ENCODE peak calls at places on chromosomes 6 and 20, in seven cellular contexts. L is NCI-H1048; S is stimulated activated naive B cell treated with anti-CD40 and anti-IgM and Interleukin-4, amounts not matched to agents 10 μg/mL and 1 μg/mL and 100 μg/mL, for 72 hours; H is osteocyte; F is CD4-positive, alpha-beta memory T cell; N is stimulated activated CD4-positive, alpha-beta T cell treated with anti-CD3 and anti-CD28 coated beads, TNF-alpha, amount 100 ng/mL, for 24 hours; Z is AG04450. K is an unnamed sample.

GRCh38 chr6:33800248-33800647 is 3.6 kb downstream of the MLN start:
- DNase-seq in H (no peak), F (no peak), N (no peak), L (no peak), Z (no peak), S (no peak), K (no peak)

GRCh38 chr20:24785141-24785924 is 163.7 kb upstream of the CST7 start:
- DNase-seq in F (no peak), N (no peak), Z (no peak), L (no peak), S (no peak), H (no peak), K (no peak)

GRCh38 chr6:124947821-124948451 is 14.3 kb upstream of the RNF217 start:
- DNase-seq in L (no peak), F (no peak), Z (no peak), S (no peak), H (no peak), N (no peak), K (no peak)

GRCh38 chr6:90537027-90537426 is 49.8 kb downstream of the MAP3K7 start:
- DNase-seq in F (no peak), L (no peak), S (no peak), Z (no peak), H (no peak), N (no peak), K (no peak)

GRCh38 chr6:71745525-71745924 is 140.8 kb upstream of the RIMS1 start:
- DNase-seq in S (no peak), N (no peak), F (no peak), H (no peak), Z (no peak), L (no peak), K (no peak)

GRCh38 chr6:36721369-36722140 is 23.9 kb downstream of the RAB44 start:
- DNase-seq in F (no peak), H (no peak), L (no peak), S (no peak), N (no peak), Z (no peak), K (no peak)

GRCh38 chr6:18293192-18293904 is 29.0 kb upstream of the DEK start:
- DNase-seq in H (no peak), L (no peak), Z (no peak), N (no peak), S (no peak), F (no peak), K (no peak)

GRCh38 chr6:66896415-66896814 is 1189.4 kb upstream of the EYS start:
- DNase-seq in N (no peak), L (no peak), H (no peak), S (no peak), F (no peak), Z (no peak), K (no peak)

GRCh38 chr6:46078294-46078693 is 51.5 kb upstream of the ENPP4 start:
- DNase-seq in S (no peak), L (no peak), N (peak), H (no peak), F (no peak), Z (no peak), K (no peak)

GRCh38 chr20:59753836-59754235 is 149.5 kb downstream of the PHACTR3 start:
- DNase-seq in L (no peak), N (no peak), Z (no peak), H (no peak), F (no peak), S (no peak), K (no peak)

GRCh38 chr6:141956046-141956761 is 176.5 kb upstream of the GJE1 start:
- DNase-seq in H (no peak), L (no peak), Z (no peak), F (no peak), S (no peak), N (no peak), K (no peak)

GRCh38 chr6:6315660-6316059 is 4.8 kb downstream of the F13A1 start:
- DNase-seq in F (no peak), N (no peak), Z (no peak), S (no peak), H (no peak), L (peak), K (no peak)

GRCh38 chr6:139568157-139568955 is 193.9 kb upstream of the CITED2 start:
- DNase-seq in N (no peak), S (no peak), Z (no peak), H (no peak), L (no peak), F (no peak), K (no peak)

GRCh38 chr6:9799582-9799981 is 615.3 kb downstream of the TFAP2A start:
- DNase-seq in Z (no peak), N (no peak), H (no peak), S (no peak), L (no peak), F (no peak), K (no peak)

GRCh38 chr6:159645659-159646058 is 47.4 kb downstream of the SOD2 start:
- DNase-seq in N (no peak), H (no peak), F (no peak), L (no peak), S (no peak), Z (no peak), K (no peak)

GRCh38 chr20:44231713-44232468 is 15.2 kb upstream of the GDAP1L1 start:
- DNase-seq in L (no peak), F (no peak), N (no peak), S (no peak), Z (no peak), H (no peak), K (no peak)

GRCh38 chr6:109794201-109794926 is 103.3 kb downstream of the FIG4 start:
- DNase-seq in N (no peak), H (no peak), F (no peak), Z (no peak), S (no peak), L (no peak), K (no peak)

GRCh38 chr20:63186528-63187316 is 29.2 kb downstream of the YTHDF1 start:
- DNase-seq in F (no peak), Z (no peak), N (no peak), H (no peak), S (no peak), L (no peak), K (no peak)

K was measured in activated T-helper 9 cell treated with anti-CD3 and anti-CD28 coated beads, Interleukin-2, amount 50 U/mL, for 16 hours.